ENCODE peak calls at places on chromosomes 4 and X, in nine cellular contexts. Y is IMR-90; X is stimulated activated CD8-positive, alpha-beta memory T cell treated with anti-CD3 and anti-CD28 coated beads, Interleukin-7, amount 100 ng/mL, for 48 hours; F is NCI-H187 treated with DMSO at 0.1 percent for 48 hours; B is amniotic stem cell; L is iPS-NIHi11; E is OCI-M1; V is activated T-cell treated with anti-CD3 and anti-CD28 coated beads for 1 hour; S is EL. J is an unnamed sample.
A peak's percentile ranks its signal among the peaks of the same experiment; 100 is the strongest.

GRCh38 chr4:109185548-109185947 is 116.9 kb downstream of the COL25A1 start:
- DNase-seq in Y (no peak), X (no peak), F (no peak), B (no peak), L (no peak), E (peak; percentile 50), V (no peak), S (no peak), J (no peak)

GRCh38 chr4:821181-821591 is 4.7 kb downstream of the CPLX1 start:
- DNase-seq in Y (no peak), X (no peak), F (no peak), B (no peak), L (no peak), E (no peak), V (no peak), S (no peak), J (no peak)

GRCh38 chr4:167622481-167623240 is 388.4 kb upstream of the SPOCK3 start:
- DNase-seq in Y (peak; percentile 19), X (no peak), F (no peak), B (no peak), L (peak; percentile 79), E (peak; percentile 78), V (no peak), S (peak; percentile 60), J (peak; percentile 50)

GRCh38 chr4:25703731-25704388 is 48.2 kb downstream of the SLC34A2 start:
- DNase-seq in Y (peak; percentile 35), X (no peak), F (no peak), B (no peak), L (no peak), E (no peak), V (no peak), S (peak; percentile 15), J (no peak)

GRCh38 chr4:7945709-7946380 is 6.2 kb upstream of the AFAP1 start:
- DNase-seq in Y (no peak), X (no peak), F (no peak), B (no peak), L (no peak), E (no peak), V (no peak), S (no peak), J (no peak)

GRCh38 chr4:119081943-119082342 is 53.7 kb upstream of the MYOZ2 start:
- DNase-seq in Y (no peak), X (no peak), F (no peak), B (no peak), L (no peak), E (no peak), V (no peak), S (no peak), J (peak; percentile 53)

GRCh38 chrX:63746278-63746677 is 38.7 kb downstream of the ARHGEF9 start:
- DNase-seq in Y (no peak), X (peak; percentile 17), F (no peak), B (no peak), L (no peak), E (no peak), V (no peak), S (no peak), J (no peak)

GRCh38 chr4:13887010-13887409 is 259.5 kb upstream of the BOD1L1 start:
- DNase-seq in Y (no peak), X (no peak), F (no peak), B (no peak), L (no peak), E (no peak), V (no peak), S (no peak), J (no peak)

GRCh38 chr4:54659213-54660144 is 1.7 kb downstream of the KIT start:
- DNase-seq in Y (peak; percentile 30), X (no peak), F (no peak), B (no peak), L (peak; percentile 29), E (peak; percentile 71), V (no peak), S (peak; percentile 36), J (no peak)

GRCh38 chr4:84753318-84753972 is 170.5 kb downstream of the CDS1 start:
- DNase-seq in Y (no peak), X (no peak), F (no peak), B (no peak), L (no peak), E (no peak), V (no peak), S (no peak), J (no peak)

GRCh38 chr4:39043697-39044363 is 11.6 kb upstream of the TMEM156 start:
- DNase-seq in Y (peak; percentile 52), X (no peak), F (no peak), B (no peak), L (no peak), E (peak; percentile 82), V (no peak), S (peak; percentile 33), J (no peak)

GRCh38 chrX:129748265-129748664 is 9.5 kb downstream of the XPNPEP2 start:
- DNase-seq in Y (peak; percentile 78), X (no peak), F (no peak), B (no peak), L (no peak), E (no peak), V (no peak), S (no peak), J (no peak)

GRCh38 chrX:134562002-134562401 is 96.3 kb downstream of the PLAC1 start:
- DNase-seq in Y (no peak), X (no peak), F (no peak), B (no peak), L (no peak), E (no peak), V (no peak), S (no peak), J (no peak)

GRCh38 chrX:4277122-4277521 is 563.7 kb upstream of the PRKX start:
- DNase-seq in Y (no peak), X (no peak), F (no peak), B (no peak), L (no peak), E (peak; percentile 30), V (no peak), S (no peak), J (no peak)

GRCh38 chr4:87041142-87041541 is 106.3 kb downstream of the AFF1 start:
- DNase-seq in Y (peak; percentile 52), X (no peak), F (no peak), B (no peak), L (no peak), E (no peak), V (no peak), S (peak; percentile 27), J (peak; percentile 59)

GRCh38 chr4:109419679-109420078 is 13.9 kb upstream of the SEC24B start:
- DNase-seq in Y (no peak), X (no peak), F (no peak), B (no peak), L (peak; percentile 25), E (no peak), V (no peak), S (no peak), J (no peak)

GRCh38 chrX:97389761-97390192 is 506.1 kb downstream of the RPA4 start:
- DNase-seq in Y (peak; percentile 84), X (no peak), F (no peak), B (peak; percentile 3), L (no peak), E (peak; percentile 9), V (no peak), S (peak; percentile 77), J (no peak)

GRCh38 chrX:123184858-123185251 is 777 bp downstream of the GRIA3 start:
- DNase-seq in Y (no peak), X (no peak), F (no peak), B (no peak), L (no peak), E (no peak), V (no peak), S (peak; percentile 33), J (no peak)

GRCh38 chr4:186852078-186852420 is 128.4 kb upstream of the FAT1 start:
- DNase-seq in Y (no peak), X (no peak), F (no peak), B (no peak), L (no peak), E (no peak), V (no peak), S (no peak), J (no peak)

GRCh38 chrX:30965751-30966150 is 76.7 kb upstream of the TAB3 start:
- DNase-seq in Y (no peak), X (no peak), F (no peak), B (no peak), L (no peak), E (no peak), V (no peak), S (no peak), J (no peak)

GRCh38 chr4:4541040-4541631 is 712 bp downstream of the STX18 start:
- DNase-seq in Y (peak; percentile 65), X (peak; percentile 12), F (no peak), B (no peak), L (peak; percentile 19), E (peak; percentile 48), V (no peak), S (peak; percentile 55), J (no peak)

GRCh38 chrX:9141496-9141895 is 107.6 kb upstream of the FAM9B start:
- DNase-seq in Y (peak; percentile 85), X (no peak), F (no peak), B (no peak), L (no peak), E (no peak), V (no peak), S (peak; percentile 52), J (no peak)

J was measured in Right ventricle myocardium superior.